ENCODE peak calls at places on chromosomes 16 and 17, in ten cellular contexts. L, G, D, Z, I, M, N, Q, T and O are unnamed samples.

GRCh38 chr16:24769806-24770205 is 40.4 kb downstream of the TNRC6A start:
- DNase-seq in L (no peak), G (no peak), D (no peak), Z (no peak), I (no peak), M (no peak), N (no peak), Q (no peak), T (no peak), O (no peak)

GRCh38 chr17:63834431-63835166 is 7.1 kb upstream of the FTSJ3 start:
- DNase-seq in L (peak), G (peak), D (peak), Z (peak), I (peak), M (peak), N (peak), Q (peak), T (peak), O (peak)

GRCh38 chr17:45851464-45851863 is 6.8 kb downstream of the SPPL2C start:
- DNase-seq in L (no peak), G (no peak), D (no peak), Z (no peak), I (no peak), M (no peak), N (peak), Q (no peak), T (no peak), O (no peak)

GRCh38 chr17:28372203-28372944 is 880 bp downstream of the SARM1 start:
- DNase-seq in L (peak), G (no peak), D (peak), Z (no peak), I (no peak), M (no peak), N (peak), Q (no peak), T (peak), O (no peak)

GRCh38 chr16:85465328-85466307 is 147.5 kb upstream of the GSE1 start:
- DNase-seq in L (peak), G (no peak), D (no peak), Z (peak), I (no peak), M (no peak), N (no peak), Q (no peak), T (peak), O (peak)

GRCh38 chr17:8117980-8118768 is at the start of gene ALOXE3:
- DNase-seq in L (peak), G (peak), D (peak), Z (no peak), I (no peak), M (no peak), N (peak), Q (peak), T (peak), O (peak)

GRCh38 chr16:79334127-79334526 is 266.4 kb downstream of the MAF start:
- DNase-seq in L (no peak), G (no peak), D (peak), Z (peak), I (no peak), M (no peak), N (no peak), Q (no peak), T (no peak), O (no peak)

GRCh38 chr16:67299269-67299668 is 19.9 kb downstream of the PLEKHG4 start:
- DNase-seq in L (no peak), G (no peak), D (no peak), Z (no peak), I (no peak), M (no peak), N (no peak), Q (no peak), T (no peak), O (no peak)

GRCh38 chr16:84312783-84313382 is 18.2 kb downstream of the WFDC1 start:
- DNase-seq in L (no peak), G (no peak), D (no peak), Z (no peak), I (no peak), M (no peak), N (peak), Q (no peak), T (no peak), O (peak)

GRCh38 chr17:42407289-42407836 is 15.7 kb downstream of the CAVIN1 start:
- DNase-seq in L (peak), G (peak), D (peak), Z (no peak), I (peak), M (peak), N (peak), Q (peak), T (peak), O (peak)

GRCh38 chr16:6947291-6947690 is 385.4 kb upstream of the RBFOX1 start:
- DNase-seq in L (no peak), G (no peak), D (no peak), Z (no peak), I (no peak), M (no peak), N (no peak), Q (no peak), T (no peak), O (no peak)

GRCh38 chr16:66373667-66374066 is 7.2 kb downstream of the CDH5 start:
- DNase-seq in L (no peak), G (no peak), D (no peak), Z (no peak), I (no peak), M (no peak), N (no peak), Q (no peak), T (no peak), O (no peak)

GRCh38 chr17:56297142-56297541 is 143.9 kb downstream of the ANKFN1 start:
- DNase-seq in L (peak), G (no peak), D (peak), Z (no peak), I (no peak), M (no peak), N (no peak), Q (no peak), T (peak), O (peak)

GRCh38 chr16:53619247-53619646 is 84.4 kb downstream of the RPGRIP1L start:
- DNase-seq in L (no peak), G (no peak), D (no peak), Z (no peak), I (no peak), M (no peak), N (no peak), Q (no peak), T (no peak), O (no peak)

GRCh38 chr17:37278247-37278894 is 97.4 kb upstream of the C17orf78 start:
- DNase-seq in L (no peak), G (no peak), D (no peak), Z (no peak), I (no peak), M (no peak), N (no peak), Q (no peak), T (no peak), O (no peak)

GRCh38 chr17:44279586-44280344 is 11.8 kb upstream of the SLC4A1 start:
- DNase-seq in L (peak), G (peak), D (peak), Z (peak), I (no peak), M (peak), N (no peak), Q (peak), T (peak), O (peak)

GRCh38 chr17:36947922-36948716 is 635 bp upstream of the AATF start:
- DNase-seq in L (no peak), G (no peak), D (no peak), Z (peak), I (no peak), M (no peak), N (no peak), Q (no peak), T (no peak), O (no peak)

GRCh38 chr16:19017179-19017578 is 33.4 kb downstream of the TMC7 start:
- DNase-seq in L (no peak), G (no peak), D (no peak), Z (no peak), I (no peak), M (no peak), N (no peak), Q (no peak), T (no peak), O (no peak)

GRCh38 chr17:19762515-19762961 is 14.4 kb upstream of the ALDH3A1 start:
- DNase-seq in L (peak), G (peak), D (peak), Z (peak), I (peak), M (peak), N (peak), Q (peak), T (peak), O (peak)

GRCh38 chr17:76585048-76585648 is 512 bp downstream of the ST6GALNAC2 start:
- DNase-seq in L (peak), G (no peak), D (no peak), Z (no peak), I (no peak), M (no peak), N (peak), Q (no peak), T (no peak), O (no peak)

GRCh38 chr16:4693956-4694663 is 748 bp downstream of the NUDT16L1 start:
- DNase-seq in L (peak), G (peak), D (peak), Z (peak), I (peak), M (peak), N (peak), Q (no peak), T (peak), O (peak)

GRCh38 chr16:24635900-24636610 is 93.4 kb upstream of the TNRC6A start:
- DNase-seq in L (peak), G (peak), D (no peak), Z (peak), I (no peak), M (no peak), N (peak), Q (peak), T (peak), O (peak)

GRCh38 chr17:30550512-30551273 is 73.5 kb downstream of the GOSR1 start:
- DNase-seq in L (peak), G (peak), D (no peak), Z (peak), I (no peak), M (peak), N (no peak), Q (no peak), T (peak), O (peak)

GRCh38 chr16:50311134-50311528 is 44.8 kb downstream of the ADCY7 start:
- DNase-seq in L (no peak), G (no peak), D (peak), Z (no peak), I (no peak), M (no peak), N (peak), Q (no peak), T (no peak), O (no peak)